ENCODE peak calls at places on chromosomes 12 and 14, in seven cellular contexts. W is neural progenitor cell; G is CD4-positive, alpha-beta T cell; N is heart right ventricle; L is astrocyte; J is ascending aorta; V is B cell. R is an unnamed sample.

GRCh38 chr14:23570806-23571483 is 3.4 kb upstream of the AP1G2 start:
- DNase-seq in V (no peak), J (no peak), G (no peak), W (no peak), N (no peak), L (no peak), R (no peak)

GRCh38 chr14:68841030-68841809 is 48.4 kb upstream of the ZFP36L1 start:
- DNase-seq in J (peak), G (no peak), N (no peak), L (peak), V (no peak), W (no peak), R (no peak)

GRCh38 chr12:80659512-80660094 is 47.8 kb upstream of the MYF6 start:
- DNase-seq in V (no peak), N (no peak), W (no peak), J (no peak), G (no peak), L (no peak), R (no peak)

GRCh38 chr12:128813883-128814282 is 9.9 kb downstream of the SLC15A4 start:
- DNase-seq in V (no peak), G (no peak), L (no peak), W (no peak), J (no peak), N (no peak), R (no peak)

GRCh38 chr12:80045594-80045993 is 53.7 kb upstream of the OTOGL start:
- DNase-seq in G (no peak), N (no peak), W (no peak), J (no peak), L (peak), V (no peak), R (no peak)

GRCh38 chr14:78950654-78951053 is 780.5 kb downstream of the NRXN3 start:
- DNase-seq in W (no peak), G (no peak), N (no peak), J (no peak), L (peak), V (no peak), R (no peak)

GRCh38 chr14:76777721-76778120 is 16.5 kb downstream of the VASH1 start:
- DNase-seq in W (no peak), L (no peak), G (no peak), V (no peak), N (no peak), J (no peak), R (peak)

GRCh38 chr14:30625533-30625932 is 3.4 kb downstream of the SCFD1 start:
- DNase-seq in L (no peak), N (no peak), V (no peak), W (no peak), G (no peak), J (no peak), R (no peak)

GRCh38 chr12:112524676-112525425 is 106.1 kb downstream of the PTPN11 start:
- DNase-seq in J (no peak), L (peak), W (no peak), G (no peak), N (no peak), V (no peak), R (no peak)

GRCh38 chr12:19964549-19964948 is 403.8 kb upstream of the PDE3A start:
- DNase-seq in G (no peak), J (no peak), N (no peak), W (no peak), L (peak), V (no peak), R (no peak)

GRCh38 chr12:26396402-26396801 is 201.0 kb downstream of the SSPN start:
- DNase-seq in G (no peak), V (no peak), N (no peak), W (no peak), L (no peak), J (no peak), R (no peak)

GRCh38 chr12:64571346-64571745 is 38.9 kb upstream of the RASSF3 start:
- DNase-seq in G (no peak), L (no peak), W (no peak), V (no peak), N (no peak), J (no peak), R (no peak)

GRCh38 chr14:54447231-54447692 is 6.1 kb upstream of the CNIH1 start:
- DNase-seq in G (no peak), W (no peak), N (no peak), L (no peak), V (no peak), J (no peak), R (no peak)

GRCh38 chr12:70243510-70244331 is 488 bp downstream of the CNOT2 start:
- DNase-seq in L (peak), N (peak), W (peak), G (peak), V (peak), J (peak), R (peak)

GRCh38 chr14:79279645-79280399 is 931.5 kb downstream of the DIO2 start:
- DNase-seq in J (no peak), N (peak), G (no peak), W (peak), L (no peak), V (no peak), R (no peak)

GRCh38 chr12:26017484-26018211 is 59.2 kb downstream of the RASSF8 start:
- DNase-seq in V (no peak), J (no peak), N (peak), G (no peak), W (peak), L (no peak), R (no peak)

GRCh38 chr12:5071496-5071895 is 27.8 kb downstream of the KCNA5 start:
- DNase-seq in J (no peak), V (no peak), G (no peak), W (no peak), L (no peak), N (no peak), R (no peak)
- TF ChIP-seq CTCF in J (no peak), V (no peak), G (no peak), W (peak), L (no peak), N (no peak), R (no peak)

GRCh38 chr12:105378821-105379400 is 48.4 kb downstream of the C12orf75 start:
- DNase-seq in N (no peak), W (no peak), J (no peak), V (no peak), G (no peak), L (no peak), R (no peak)
- TF ChIP-seq CTCF in N (no peak), W (peak), J (no peak), V (no peak), G (no peak), L (peak), R (no peak)

GRCh38 chr12:96902076-96902475 is 5.0 kb upstream of the NEDD1 start:
- DNase-seq in V (no peak), N (no peak), J (no peak), W (no peak), G (no peak), L (no peak), R (no peak)
- TF ChIP-seq CTCF in V (no peak), N (no peak), J (no peak), W (no peak), G (no peak), L (no peak), R (no peak)

GRCh38 chr12:10613334-10614055 is at the start of gene MAGOHB:
- DNase-seq in W (peak), J (peak), V (peak), G (peak), L (peak), N (peak), R (peak)
- TF ChIP-seq CTCF in W (no peak), J (no peak), V (no peak), G (no peak), L (no peak), N (no peak), R (no peak)

DNA sequence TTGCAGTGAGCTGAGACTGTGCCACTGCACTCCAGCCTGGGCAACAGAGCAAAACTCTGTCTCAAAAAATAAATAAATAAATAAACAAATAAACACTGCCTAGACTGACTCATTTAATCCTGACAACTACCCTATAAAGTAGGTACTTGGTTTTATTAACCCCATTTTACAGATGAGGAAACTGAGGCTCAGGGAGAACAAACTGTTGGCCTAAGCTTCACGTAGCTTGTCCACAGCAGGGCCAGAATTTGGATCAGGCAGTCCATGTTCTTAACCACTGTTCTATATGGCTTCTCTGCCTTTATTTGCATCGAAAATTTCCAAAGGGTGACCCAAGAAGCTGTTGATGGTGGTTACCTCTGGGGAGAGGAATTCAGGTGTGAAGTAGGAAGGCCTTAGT is 5.7 kb upstream of the POP5 start:
- DNase-seq in V (no peak), G (no peak), L (no peak), W (no peak), N (no peak), J (no peak), R (no peak)
- TF ChIP-seq CTCF in V (no peak), G (no peak), L (no peak), W (no peak), N (no peak), J (no peak), R (no peak)

GRCh38 chr14:31934767-31935266 is 142.3 kb upstream of the ARHGAP5 start:
- DNase-seq in J (no peak), L (peak), G (no peak), W (peak), N (no peak), V (no peak), R (no peak)
- TF ChIP-seq CTCF in J (no peak), L (no peak), G (no peak), W (peak), N (peak), V (no peak), R (no peak)

GRCh38 chr14:100056964-100057817 is 8.0 kb upstream of the EVL start:
- DNase-seq in J (no peak), G (no peak), N (no peak), V (peak), W (no peak), L (no peak), R (no peak)
- TF ChIP-seq CTCF in J (peak), G (peak), N (peak), V (peak), W (peak), L (no peak), R (no peak)

GRCh38 chr12:113844495-113845175 is 121.5 kb downstream of the RBM19 start:
- DNase-seq in J (no peak), G (no peak), V (no peak), L (no peak), W (no peak), N (no peak), R (no peak)
- TF ChIP-seq CTCF in J (no peak), G (no peak), V (no peak), L (no peak), W (no peak), N (no peak), R (no peak)

GRCh38 chr14:105168979-105169507 is 467 bp upstream of the JAG2 start:
- DNase-seq in J (no peak), L (no peak), V (peak), W (peak), N (peak), G (no peak), R (no peak)
- TF ChIP-seq CTCF in J (no peak), L (no peak), V (peak), W (peak), N (peak), G (peak), R (no peak)

GRCh38 chr12:97288526-97288925 is 174.1 kb upstream of the RMST start:
- DNase-seq in J (no peak), L (no peak), W (no peak), V (no peak), N (no peak), G (no peak), R (no peak)

DNA sequence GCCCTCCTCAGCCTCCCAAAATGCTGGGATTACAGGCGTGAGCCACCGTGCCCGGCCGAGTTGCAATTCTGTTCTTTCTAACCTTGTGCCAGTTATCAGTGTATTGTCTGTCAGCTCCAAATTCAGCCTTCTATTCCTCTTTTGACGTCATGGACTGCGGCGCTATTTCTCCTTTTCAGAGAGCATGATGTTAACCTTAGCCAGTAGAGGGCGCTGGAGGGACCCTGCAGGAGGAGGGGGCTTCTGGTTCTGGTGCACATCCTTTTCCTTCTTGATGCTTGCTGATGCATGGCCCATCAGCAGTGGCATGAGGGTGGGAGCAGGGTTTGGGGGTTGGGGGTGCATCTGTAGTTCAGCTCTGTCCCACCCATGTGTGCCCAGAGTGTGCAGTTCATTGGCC is 179.3 kb upstream of the RMST start:
- DNase-seq in J (no peak), G (no peak), W (peak), L (no peak), V (no peak), N (no peak), R (no peak)
- TF ChIP-seq CTCF in J (no peak), G (no peak), W (peak), L (no peak), V (peak), N (no peak), R (no peak)